ENCODE peak calls at places on chromosomes 13 and 19, in four cellular contexts. L is prostate gland, C is MM.1S, J is mucosa of descending colon. R is an unnamed sample.

GRCh38 chr19:38514812-38515633 is 81.5 kb downstream of the RYR1 start:
- DNase-seq in L (peak; percentile 21), J (peak; percentile 75), C (peak; percentile 59), R (peak; percentile 71)

GRCh38 chr19:23116802-23117571 is at the start of gene ZNF730:
- DNase-seq in L (peak; percentile 32), J (peak; percentile 68), C (peak; percentile 42), R (no peak)

GRCh38 chr19:8592231-8593009 is 15.2 kb upstream of the MYO1F start:
- DNase-seq in C (no peak), L (peak; percentile 77), J (peak; percentile 92), R (peak; percentile 91)

GRCh38 chr19:57099199-57099661 is 20.6 kb upstream of the USP29 start:
- DNase-seq in J (no peak), L (peak; percentile 22), C (peak; percentile 14), R (peak; percentile 56)

GRCh38 chr19:34274284-34274826 is 20.0 kb downstream of the GARRE1 start:
- DNase-seq in L (no peak), J (no peak), C (no peak), R (no peak)

GRCh38 chr19:58328999-58329398 is 2.2 kb downstream of the ZSCAN22 start:
- DNase-seq in J (no peak), C (no peak), L (no peak), R (no peak)

GRCh38 chr13:74134226-74134776 is at the start of gene KLF12:
- DNase-seq in L (peak; percentile 72), C (peak; percentile 96), J (peak; percentile 95), R (peak; percentile 85)

GRCh38 chr19:55691561-55692481 is 16.8 kb downstream of the EPN1 start:
- DNase-seq in J (no peak), L (no peak), C (no peak), R (peak; percentile 45)

GRCh38 chr19:38375748-38376147 is 1.4 kb downstream of the PSMD8 start:
- DNase-seq in C (no peak), L (peak; percentile 58), J (no peak), R (no peak)

GRCh38 chr13:105914637-105915036 is 620.8 kb downstream of the EFNB2 start:
- DNase-seq in J (no peak), C (no peak), L (no peak), R (no peak)

GRCh38 chr13:61339054-61339621 is 76.5 kb downstream of the PCDH20 start:
- DNase-seq in J (no peak), C (no peak), L (no peak), R (no peak)

GRCh38 chr19:17405250-17406038 is at the start of gene BST2:
- DNase-seq in L (peak; percentile 40), C (peak; percentile 95), J (peak; percentile 71), R (peak; percentile 77)

GRCh38 chr19:49855277-49855675 is 4.3 kb downstream of the PTOV1 start:
- DNase-seq in C (no peak), J (peak; percentile 48), L (no peak), R (peak; percentile 46)

GRCh38 chr13:98524391-98524790 is 52.5 kb downstream of the STK24 start:
- DNase-seq in C (no peak), L (no peak), J (no peak), R (no peak)

GRCh38 chr13:45339867-45340266 is 1.1 kb downstream of the TPT1 start:
- DNase-seq in C (peak; percentile 28), L (no peak), J (no peak), R (no peak)

GRCh38 chr13:40624338-40624737 is 42.1 kb downstream of the FOXO1 start:
- DNase-seq in L (no peak), J (no peak), C (no peak), R (no peak)

GRCh38 chr19:1747285-1748114 is 5.8 kb upstream of the ONECUT3 start:
- DNase-seq in L (no peak), C (no peak), J (no peak), R (no peak)

GRCh38 chr19:18282021-18282787 is 782 bp upstream of the JUND start:
- DNase-seq in C (no peak), J (peak; percentile 73), L (peak; percentile 37), R (no peak)

GRCh38 chr19:1591421-1592022 is 1.1 kb downstream of the MBD3 start:
- DNase-seq in L (no peak), C (peak; percentile 36), J (peak; percentile 61), R (no peak)

GRCh38 chr19:33374406-33374703 is 846 bp downstream of the CEBPG start:
- DNase-seq in C (no peak), J (no peak), L (no peak), R (peak; percentile 40)

GRCh38 chr13:49421391-49421790 is 22.5 kb downstream of the CAB39L start:
- DNase-seq in L (no peak), C (no peak), J (no peak), R (peak; percentile 42)

GRCh38 chr13:32829269-32829668 is 187.0 kb upstream of the KL start:
- DNase-seq in L (no peak), J (no peak), C (no peak), R (no peak)

GRCh38 chr19:38032151-38032550 is 125.1 kb downstream of the SIPA1L3 start:
- DNase-seq in J (no peak), C (no peak), L (no peak), R (no peak)

GRCh38 chr13:30394798-30395191 is 27.5 kb upstream of the UBE2L5 start:
- DNase-seq in C (peak; percentile 35), J (no peak), L (no peak), R (no peak)

GRCh38 chr19:35306473-35307246 is 14.7 kb downstream of the MAG start:
- DNase-seq in L (no peak), C (no peak), J (no peak), R (no peak)

GRCh38 chr19:313988-314815 is 23.0 kb upstream of the PLPP2 start:
- DNase-seq in C (no peak), J (peak; percentile 23), L (no peak), R (no peak)

GRCh38 chr13:110134801-110135200 is 172.2 kb downstream of the COL4A1 start:
- DNase-seq in J (no peak), L (no peak), C (no peak), R (no peak)

GRCh38 chr13:24306632-24307031 is 2.7 kb upstream of the C1QTNF9 start:
- DNase-seq in L (no peak), C (no peak), J (no peak), R (no peak)

GRCh38 chr13:77698211-77699058 is 948 bp downstream of the SLAIN1 start:
- DNase-seq in L (peak; percentile 25), J (peak; percentile 54), C (peak; percentile 67), R (peak; percentile 58)

GRCh38 chr19:17080441-17080803 is 4.8 kb downstream of the MYO9B start:
- DNase-seq in J (no peak), C (no peak), L (no peak), R (no peak)

GRCh38 chr19:56508282-56508778 is 675 bp downstream of the ZNF471 start:
- DNase-seq in J (no peak), C (no peak), L (peak; percentile 16), R (no peak)

GRCh38 chr13:46386996-46387851 is at the start of gene RUBCNL:
- DNase-seq in C (peak; percentile 31), L (no peak), J (peak; percentile 87), R (peak; percentile 60)

GRCh38 chr19:47157455-47158321 is 27.1 kb downstream of the SAE1 start:
- DNase-seq in C (peak; percentile 55), J (no peak), L (peak; percentile 22), R (peak; percentile 25)
- H3K4me3 ChIP-seq in C (peak overlapping the region; percentile 9), J (no peak overlapping the region), L (no peak overlapping the region), R (no peak overlapping the region)

DNA sequence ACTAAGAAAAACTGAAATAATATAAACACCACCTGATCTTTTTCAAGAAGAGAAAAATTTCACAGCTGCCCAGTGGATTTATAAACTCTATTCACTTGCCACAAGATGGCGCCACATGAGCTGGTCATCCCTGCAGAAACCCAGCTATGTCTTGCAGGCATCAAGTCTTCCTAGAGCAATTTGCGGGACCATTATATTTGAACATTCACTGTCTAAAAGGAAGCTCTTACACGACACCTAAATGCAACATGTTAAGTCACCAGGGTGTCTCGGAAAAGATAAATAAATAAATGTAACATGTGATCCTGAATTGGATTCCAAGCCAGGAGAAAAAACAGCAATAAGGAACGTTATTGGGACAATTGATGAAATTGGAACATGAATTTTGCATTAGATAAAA is 20.3 kb upstream of the AKT2 start:
- DNase-seq in C (peak; percentile 83), L (peak; percentile 76), J (no peak), R (peak; percentile 79)
- TF ChIP-seq CTCF in C (peak; percentile 77), L (peak; percentile 75), J (peak; percentile 56), R (peak; percentile 81)

GRCh38 chr19:9721861-9722260 is 46.7 kb downstream of the ZNF846 start:
- DNase-seq in L (no peak), C (no peak), J (no peak), R (no peak)
- H3K4me3 ChIP-seq in L (no peak overlapping the region), C (no peak overlapping the region), J (no peak overlapping the region), R (no peak overlapping the region)

DNA sequence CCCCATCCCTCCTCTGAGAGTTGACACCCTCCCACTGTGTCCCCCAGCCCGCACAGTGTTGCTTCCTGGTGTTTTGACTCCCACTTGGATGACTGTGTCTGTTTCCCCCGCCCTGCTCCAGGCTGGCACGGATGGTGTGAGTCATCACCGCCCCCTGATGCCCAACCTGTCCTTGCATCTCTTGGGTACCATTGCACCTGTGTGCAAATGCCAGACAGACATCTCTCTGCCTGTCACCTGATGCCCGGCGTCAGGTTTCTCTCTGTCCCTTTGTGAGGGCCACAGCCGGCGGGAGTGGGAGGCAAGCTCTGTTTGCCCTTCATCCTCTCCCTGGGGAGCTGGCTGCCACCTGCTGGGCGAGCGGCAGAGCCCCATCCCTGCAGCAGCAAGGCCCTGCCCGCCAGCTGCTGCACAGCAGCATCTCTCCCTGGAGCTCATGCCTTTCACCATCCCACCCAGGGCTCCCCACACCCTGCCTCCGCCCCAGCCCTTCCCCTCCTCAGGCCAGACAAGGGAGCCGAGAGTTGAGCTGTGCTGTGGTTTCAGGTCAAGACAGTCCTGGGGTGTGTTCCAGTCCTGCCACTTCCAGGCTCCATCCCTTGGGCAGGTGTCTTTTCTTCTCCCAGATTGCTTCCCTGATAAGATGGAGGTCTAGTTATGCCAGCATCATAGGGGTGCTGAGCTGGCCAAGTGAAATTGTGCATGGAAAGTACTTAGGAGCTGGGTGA is 29.7 kb downstream of the NKPD1 start:
- DNase-seq in J (no peak), L (peak; percentile 21), C (peak; percentile 39), R (peak; percentile 47)
- TF ChIP-seq CTCF in J (no peak), L (peak; percentile 8), C (peak; percentile 54), R (peak; percentile 41)

GRCh38 chr13:113129480-113129879 is 6.9 kb downstream of the F10 start:
- DNase-seq in C (no peak), L (no peak), J (no peak), R (no peak)
- H3K4me3 ChIP-seq in C (no peak overlapping the region), L (no peak overlapping the region), J (no peak overlapping the region), R (no peak overlapping the region)

DNA sequence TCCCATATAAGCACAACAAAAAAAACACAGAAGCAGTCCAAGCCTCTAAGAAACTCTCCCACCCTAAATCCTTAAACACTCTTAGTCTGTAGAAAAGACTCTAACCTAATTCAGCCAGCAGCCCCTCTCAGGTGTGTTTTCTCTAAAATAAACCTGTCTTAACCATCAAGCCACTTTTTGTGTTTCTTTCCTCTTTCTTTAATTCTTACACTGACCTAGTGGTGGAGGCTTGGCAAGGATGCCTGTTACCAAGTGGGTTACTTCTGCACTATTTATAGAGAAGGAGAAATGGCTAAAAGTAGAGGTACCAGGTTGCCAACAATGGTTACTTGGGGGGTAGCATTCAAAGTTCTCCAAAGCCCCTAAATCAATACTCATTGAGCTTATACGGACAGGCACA is 43.7 kb downstream of the ZNF333 start:
- DNase-seq in C (no peak), L (no peak), J (no peak), R (no peak)
- TF ChIP-seq CTCF in C (no peak), L (no peak), J (no peak), R (no peak)